ENCODE peak calls at places on chromosomes 2 and 18, in ten cellular contexts. E is mammary epithelial cell, R is H9, T is dorsolateral prefrontal cortex, P is epithelial cell of esophagus, H is thoracic aorta, L is fibroblast of villous mesenchyme, S is cardiac fibroblast, V is NB4, J is neural crest cell. K is an unnamed sample.
A peak's percentile ranks its signal among the peaks of the same experiment; 100 is the strongest.

GRCh38 chr2:33484042-33484621 is 7.7 kb downstream of the RASGRP3 start:
- DNase-seq in E (no peak), R (no peak), T (no peak), P (no peak), H (no peak), L (no peak), S (peak; percentile 8), V (no peak), J (no peak), K (no peak)

GRCh38 chr2:50438293-50438692 is 593.6 kb downstream of the NRXN1 start:
- DNase-seq in E (no peak), R (no peak), T (no peak), P (no peak), H (no peak), L (no peak), S (no peak), V (no peak), J (no peak), K (no peak)

GRCh38 chr2:234919711-234920110 is 32.1 kb upstream of the SH3BP4 start:
- DNase-seq in E (peak; percentile 46), R (no peak), T (no peak), P (no peak), H (no peak), L (no peak), S (no peak), V (no peak), J (no peak), K (no peak)

GRCh38 chr2:6948081-6949008 is 31.1 kb downstream of the RNF144A start:
- DNase-seq in E (no peak), R (no peak), T (no peak), P (no peak), H (no peak), L (peak; percentile 33), S (no peak), V (no peak), J (no peak), K (no peak)

GRCh38 chr2:216362730-216363129 is 9.6 kb downstream of the MARCHF4 start:
- DNase-seq in E (peak; percentile 88), R (no peak), T (no peak), P (peak; percentile 98), H (no peak), L (peak; percentile 91), S (peak; percentile 93), V (no peak), J (no peak), K (no peak)

GRCh38 chr2:171712051-171712450 is 24.8 kb downstream of the DYNC1I2 start:
- DNase-seq in E (peak; percentile 43), R (no peak), T (no peak), P (peak; percentile 29), H (no peak), L (peak; percentile 91), S (peak; percentile 86), V (peak; percentile 73), J (no peak), K (no peak)

GRCh38 chr18:39561136-39561535 is 1995.5 kb upstream of the CELF4 start:
- DNase-seq in E (no peak), R (no peak), T (no peak), P (no peak), H (no peak), L (peak; percentile 31), S (peak; percentile 53), V (no peak), J (no peak), K (no peak)

GRCh38 chr2:128237081-128237534 is 81.6 kb downstream of the HS6ST1 start:
- DNase-seq in E (no peak), R (no peak), T (no peak), P (no peak), H (no peak), L (peak; percentile 65), S (peak; percentile 31), V (no peak), J (no peak), K (no peak)

GRCh38 chr2:64244049-64244446 is 99.8 kb upstream of the PELI1 start:
- DNase-seq in E (peak; percentile 95), R (no peak), T (no peak), P (peak; percentile 88), H (no peak), L (no peak), S (no peak), V (no peak), J (no peak), K (no peak)

GRCh38 chr18:4356929-4357328 is 98.2 kb downstream of the DLGAP1 start:
- DNase-seq in E (no peak), R (no peak), T (no peak), P (no peak), H (no peak), L (no peak), S (no peak), V (no peak), J (no peak), K (no peak)

GRCh38 chr2:195984951-195985726 is 83.5 kb downstream of the DNAH7 start:
- DNase-seq in E (no peak), R (no peak), T (no peak), P (no peak), H (no peak), L (no peak), S (peak; percentile 21), V (no peak), J (no peak), K (no peak)

DNA sequence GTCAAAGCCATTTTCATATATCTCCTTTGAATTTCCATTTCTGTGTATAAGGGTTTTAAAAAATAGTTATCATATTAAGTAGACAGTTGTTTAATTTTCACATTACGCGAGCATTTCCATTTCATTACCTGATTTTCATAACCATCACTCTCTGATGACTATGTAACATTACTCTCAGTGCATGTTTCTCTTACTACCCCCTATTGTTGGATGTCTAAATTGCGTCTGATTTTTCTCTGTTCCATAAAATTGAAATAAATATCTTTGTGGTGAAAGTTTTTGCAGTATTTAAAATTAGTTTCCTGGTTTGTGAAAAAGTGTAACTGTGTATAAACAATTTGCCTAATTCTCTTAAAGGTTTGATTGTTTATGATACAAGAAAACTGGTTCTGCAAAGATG is 123.8 kb downstream of the MYO1B start:
- DNase-seq in E (no peak), R (no peak), T (no peak), P (no peak), H (no peak), L (no peak), S (peak; percentile 38), V (peak; percentile 18), J (no peak), K (no peak)
- TF ChIP-seq CTCF in E (peak; percentile 33), R (peak; percentile 41), T (peak; percentile 14), P (peak; percentile 24), H (no peak), L (peak; percentile 49), S (peak; percentile 46), V (peak; percentile 20), J (peak; percentile 51), K (no peak)

DNA sequence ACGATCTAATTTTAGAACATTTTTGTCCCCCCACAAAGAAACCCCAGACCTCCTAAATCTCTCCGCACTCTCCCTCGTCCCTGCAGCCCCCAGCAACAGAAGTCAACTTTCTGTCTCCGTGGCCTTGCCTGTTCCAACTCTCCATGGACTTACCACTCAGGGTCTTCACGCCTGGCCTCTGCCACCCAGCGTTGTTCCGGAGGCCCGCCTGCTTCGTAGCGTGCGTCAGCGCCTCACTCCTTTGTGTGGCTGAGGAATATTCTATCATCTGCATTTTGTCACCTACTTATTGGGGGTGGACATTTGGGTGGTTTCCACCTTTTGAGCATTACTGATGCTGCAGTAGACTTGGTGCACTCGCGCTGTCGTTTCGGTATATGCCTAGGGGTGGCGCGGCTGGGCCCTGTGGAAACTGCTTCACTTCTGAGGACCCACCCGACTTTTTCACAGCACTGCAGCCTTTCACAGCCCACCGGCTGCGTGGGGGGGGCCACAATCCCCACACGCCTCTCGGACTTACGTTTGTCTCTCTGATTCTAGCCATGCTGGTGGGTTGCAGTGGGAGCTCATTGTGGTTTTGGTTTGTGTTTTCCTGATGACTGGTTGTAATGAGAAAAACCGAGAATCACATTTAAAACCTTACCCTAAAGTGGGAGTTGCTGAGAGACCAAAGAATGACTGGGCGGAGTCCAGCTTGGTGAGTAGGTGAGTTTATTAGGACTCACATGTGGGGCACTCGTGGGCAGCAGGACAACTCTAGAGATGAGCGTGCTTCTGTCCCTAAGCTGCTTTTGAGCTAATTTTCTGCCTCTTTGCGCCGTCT is 1.4 kb upstream of the HSBP1L1 start:
- DNase-seq in E (no peak), R (no peak), T (peak; percentile 33), P (no peak), H (no peak), L (no peak), S (no peak), V (peak; percentile 36), J (no peak), K (peak; percentile 78)
- TF ChIP-seq CTCF in E (no peak), R (no peak), T (no peak), P (no peak), H (no peak), L (no peak), S (no peak), V (no peak), J (no peak), K (peak; percentile 42)

GRCh38 chr2:20288941-20289340 is 61.7 kb downstream of the PUM2 start:
- DNase-seq in E (peak; percentile 46), R (no peak), T (no peak), P (peak; percentile 62), H (no peak), L (peak; percentile 49), S (peak; percentile 20), V (no peak), J (no peak), K (no peak)

GRCh38 chr2:20292984-20293383 is 57.7 kb downstream of the PUM2 start:
- DNase-seq in E (no peak), R (no peak), T (no peak), P (no peak), H (no peak), L (no peak), S (no peak), V (no peak), J (no peak), K (no peak)

GRCh38 chr2:20291846-20292408 is 58.7 kb downstream of the PUM2 start:
- DNase-seq in E (no peak), R (peak; percentile 36), T (no peak), P (no peak), H (no peak), L (no peak), S (no peak), V (no peak), J (no peak), K (no peak)

GRCh38 chr2:20294231-20294630 is 56.4 kb downstream of the PUM2 start:
- DNase-seq in E (no peak), R (no peak), T (no peak), P (no peak), H (no peak), L (no peak), S (no peak), V (no peak), J (no peak), K (no peak)

DNA sequence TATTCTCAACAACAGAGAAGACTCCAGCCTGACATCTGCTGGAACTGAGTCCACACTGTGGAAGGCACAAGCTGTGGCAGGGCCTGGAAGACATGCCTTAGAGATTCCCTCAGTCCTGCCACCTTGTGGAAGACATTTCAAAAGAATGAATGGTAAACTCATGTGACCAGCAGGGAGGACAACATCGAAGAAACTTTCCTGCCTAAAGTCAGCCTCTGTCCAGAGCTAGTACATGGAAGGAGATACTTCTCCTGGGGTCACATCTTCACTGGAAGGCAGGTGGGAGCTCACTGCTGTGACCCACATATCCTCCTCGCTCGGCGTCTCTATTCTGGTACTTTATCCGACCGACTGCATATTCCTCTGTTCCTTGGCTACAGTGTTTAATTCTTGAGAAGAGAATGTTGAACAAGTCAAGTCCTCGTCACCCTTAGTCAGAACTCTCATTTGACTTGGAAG is 59.5 kb downstream of the PUM2 start:
- DNase-seq in E (peak; percentile 80), R (peak; percentile 83), T (peak; percentile 41), P (peak; percentile 88), H (no peak), L (peak; percentile 80), S (peak; percentile 84), V (peak; percentile 79), J (peak; percentile 61), K (peak; percentile 34)
- TF ChIP-seq CTCF in E (peak; percentile 79), R (peak; percentile 85), T (peak; percentile 62), P (peak; percentile 90), H (peak; percentile 36), L (peak; percentile 76), S (peak; percentile 73), V (peak; percentile 61), J (peak; percentile 84), K (peak; percentile 37)

GRCh38 chr2:130393318-130393910 is 37.6 kb downstream of the PTPN18 start:
- DNase-seq in E (peak; percentile 27), R (no peak), T (no peak), P (peak; percentile 54), H (no peak), L (no peak), S (no peak), V (no peak), J (no peak), K (no peak)
- TF ChIP-seq CTCF in E (no peak), R (no peak), T (no peak), P (no peak), H (no peak), L (no peak), S (no peak), V (no peak), J (no peak), K (no peak)

K was measured in GM10248.